ENCODE peak calls at places on chromosomes 4 and X, in six cellular contexts. V is fibroblast of lung, X is AG10803, O is K562, M is astrocyte of the spinal cord, C is uterus. H is an unnamed sample.

GRCh38 chr4:99221980-99222379 is 2.9 kb upstream of the ADH6 start:
- DNase-seq in V (no peak), X (peak; percentile 73), O (no peak), M (no peak), C (no peak), H (peak; percentile 69)

GRCh38 chr4:119189638-119190037 is 22.9 kb upstream of the USP53 start:
- DNase-seq in V (no peak), X (peak; percentile 42), O (no peak), M (no peak), C (no peak), H (peak; percentile 20)

GRCh38 chr4:70844180-70844579 is 4.5 kb upstream of the GRSF1 start:
- DNase-seq in V (no peak), X (no peak), O (no peak), M (no peak), C (no peak), H (no peak)

GRCh38 chr4:128380306-128380705 is 92.7 kb upstream of the PGRMC2 start:
- DNase-seq in V (no peak), X (no peak), O (no peak), M (no peak), C (no peak), H (no peak)

GRCh38 chrX:70480660-70481018 is 36.0 kb downstream of the DLG3 start:
- DNase-seq in V (peak; percentile 38), X (no peak), O (no peak), M (no peak), C (peak; percentile 47), H (no peak)

GRCh38 chrX:155745792-155746191 is 133.0 kb upstream of the TMLHE start:
- DNase-seq in V (peak; percentile 7), X (peak; percentile 5), O (peak; percentile 11), M (peak; percentile 10), C (no peak), H (peak; percentile 47)

GRCh38 chr4:80370635-80371034 is 35.1 kb downstream of the CFAP299 start:
- DNase-seq in V (no peak), X (no peak), O (no peak), M (no peak), C (no peak), H (no peak)

GRCh38 chr4:56655209-56655626 is 25.9 kb downstream of the HOPX start:
- DNase-seq in V (peak; percentile 40), X (no peak), O (no peak), M (peak; percentile 49), C (peak; percentile 53), H (no peak)

GRCh38 chrX:23742174-23742692 is 843 bp downstream of the ACOT9 start:
- DNase-seq in V (peak; percentile 79), X (peak; percentile 80), O (peak; percentile 10), M (peak; percentile 76), C (peak; percentile 30), H (peak; percentile 80)

GRCh38 chr4:82467442-82467841 is 37.1 kb downstream of the ENOPH1 start:
- DNase-seq in V (no peak), X (peak; percentile 15), O (no peak), M (no peak), C (no peak), H (peak; percentile 76)

GRCh38 chr4:53547983-53548382 is 43.3 kb downstream of the LNX1 start:
- DNase-seq in V (peak; percentile 67), X (peak; percentile 59), O (no peak), M (peak; percentile 31), C (no peak), H (peak; percentile 72)

GRCh38 chr4:140116442-140117104 is 37.4 kb downstream of the MAML3 start:
- DNase-seq in V (peak; percentile 57), X (no peak), O (no peak), M (no peak), C (no peak), H (no peak)

GRCh38 chrX:135481696-135482179 is 38.7 kb upstream of the INTS6L start:
- DNase-seq in V (no peak), X (no peak), O (no peak), M (no peak), C (no peak), H (no peak)

GRCh38 chrX:74449937-74450330 is 28.6 kb downstream of the SLC16A2 start:
- DNase-seq in V (peak; percentile 78), X (peak; percentile 65), O (no peak), M (peak; percentile 60), C (no peak), H (peak; percentile 45)

GRCh38 chrX:68234171-68234910 is 199.0 kb downstream of the OPHN1 start:
- DNase-seq in V (no peak), X (no peak), O (no peak), M (no peak), C (no peak), H (no peak)

GRCh38 chr4:184416913-184417734 is 57.2 kb downstream of the IRF2 start:
- DNase-seq in V (no peak), X (no peak), O (no peak), M (no peak), C (no peak), H (peak; percentile 45)

GRCh38 chrX:79413009-79413408 is 45.9 kb upstream of the ITM2A start:
- DNase-seq in V (no peak), X (peak; percentile 3), O (no peak), M (peak; percentile 3), C (no peak), H (peak; percentile 28)

GRCh38 chr4:80918004-80918403 is 112.5 kb upstream of the BMP3 start:
- DNase-seq in V (peak; percentile 3), X (peak; percentile 18), O (no peak), M (no peak), C (no peak), H (peak; percentile 54)

GRCh38 chrX:150509703-150510102 is 58.7 kb upstream of the MTM1 start:
- DNase-seq in V (no peak), X (no peak), O (no peak), M (no peak), C (no peak), H (no peak)

GRCh38 chrX:45050558-45050957 is 150.1 kb downstream of the DIPK2B start:
- DNase-seq in V (no peak), X (no peak), O (no peak), M (no peak), C (no peak), H (no peak)

GRCh38 chr4:132513491-132513890 is 635.6 kb upstream of the PCDH10 start:
- DNase-seq in V (peak; percentile 29), X (no peak), O (no peak), M (no peak), C (no peak), H (no peak)

GRCh38 chr4:8228319-8229250 is 29.5 kb downstream of the SH3TC1 start:
- DNase-seq in V (peak; percentile 87), X (peak; percentile 84), O (peak; percentile 64), M (peak; percentile 86), C (peak; percentile 58), H (peak; percentile 66)

GRCh38 chr4:99586322-99586721 is 11.7 kb downstream of the MTTP start:
- DNase-seq in V (no peak), X (no peak), O (no peak), M (no peak), C (no peak), H (no peak)

GRCh38 chr4:64784125-64784524 is 374.9 kb upstream of the TECRL start:
- DNase-seq in V (peak; percentile 97), X (peak; percentile 48), O (no peak), M (peak; percentile 86), C (no peak), H (peak; percentile 61)

GRCh38 chr4:121217385-121217784 is 53.3 kb upstream of the TNIP3 start:
- DNase-seq in V (peak; percentile 28), X (peak; percentile 86), O (no peak), M (no peak), C (no peak), H (peak; percentile 6)

GRCh38 chr4:68176500-68176899 is 46.8 kb upstream of the TMPRSS11F start:
- DNase-seq in V (no peak), X (no peak), O (no peak), M (no peak), C (no peak), H (no peak)

GRCh38 chrX:42414057-42414456 is 363.9 kb downstream of the PPP1R2C start:
- DNase-seq in V (no peak), X (no peak), O (no peak), M (no peak), C (no peak), H (no peak)

GRCh38 chr4:109046549-109047171 is 255.8 kb downstream of the COL25A1 start:
- DNase-seq in V (peak; percentile 78), X (peak; percentile 63), O (no peak), M (peak; percentile 71), C (no peak), H (peak; percentile 54)

GRCh38 chr4:47213539-47213938 is 182.2 kb downstream of the GABRB1 start:
- DNase-seq in V (no peak), X (no peak), O (no peak), M (no peak), C (no peak), H (no peak)

GRCh38 chr4:4334798-4335520 is 44.9 kb downstream of the ZBTB49 start:
- DNase-seq in V (peak; percentile 34), X (peak; percentile 32), O (peak; percentile 59), M (peak; percentile 45), C (peak; percentile 37), H (peak; percentile 48)

GRCh38 chrX:15493118-15494082 is at the start of gene PIR:
- DNase-seq in V (peak; percentile 77), X (peak; percentile 62), O (peak; percentile 88), M (peak; percentile 78), C (peak; percentile 82), H (peak; percentile 78)

DNA sequence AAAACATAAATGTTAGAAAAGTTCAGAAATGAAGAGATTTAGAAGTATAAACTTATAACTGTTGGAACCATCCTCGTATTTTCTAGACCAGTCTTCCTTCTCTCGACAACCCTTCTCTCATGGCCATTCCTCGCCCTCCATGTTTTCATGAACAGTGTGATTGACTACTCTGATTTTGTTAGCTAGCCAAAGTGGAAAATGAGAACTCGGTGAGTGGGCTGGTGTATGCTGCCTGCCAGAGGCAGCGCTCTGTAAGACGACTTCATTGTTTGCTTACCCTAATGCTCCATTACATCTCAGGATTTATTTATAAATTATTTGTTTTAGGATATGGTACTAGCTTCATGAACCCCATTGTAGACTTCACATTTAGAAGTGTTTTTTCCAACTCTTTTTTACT is 153.0 kb downstream of the CBR4 start:
- DNase-seq in V (peak; percentile 69), X (no peak), O (no peak), M (no peak), C (no peak), H (no peak)
- TF ChIP-seq CTCF in V (no peak), X (peak; percentile 5), O (no peak), M (peak; percentile 27), C (no peak), H (no peak)

GRCh38 chr4:929970-930625 is 2.0 kb downstream of the GAK start:
- DNase-seq in V (no peak), X (no peak), O (no peak), M (no peak), C (no peak), H (peak; percentile 12)
- H3K4me3 ChIP-seq in V (peak overlapping the region; percentile 96), X (peak overlapping the region; percentile 94), O (peak overlapping the region; percentile 99), M (no peak overlapping the region), C (no peak overlapping the region), H (peak overlapping the region; percentile 7)

GRCh38 chr4:13933163-13933562 is 305.6 kb upstream of the BOD1L1 start:
- DNase-seq in V (peak; percentile 64), X (peak; percentile 61), O (no peak), M (peak; percentile 16), C (no peak), H (peak; percentile 52)
- TF ChIP-seq CTCF in V (peak; percentile 16), X (peak; percentile 29), O (no peak), M (no peak), C (no peak), H (no peak)

GRCh38 chr4:86543080-86543479 is 51.0 kb upstream of the PTPN13 start:
- DNase-seq in V (no peak), X (no peak), O (no peak), M (no peak), C (no peak), H (no peak)
- H3K4me3 ChIP-seq in V (no peak overlapping the region), X (no peak overlapping the region), O (no peak overlapping the region), M (no peak overlapping the region), C (no peak overlapping the region), H (no peak overlapping the region)

H was measured in fibroblast of the aortic adventitia.